ENCODE peak calls at places on chromosomes 3 and 15, in nine cellular contexts. One of them, this sample, is unnamed.

GRCh38 chr3:121232309-121233225 is 313.2 kb downstream of the POLQ start:
- DNase-seq in amygdala: no peak
- DNase-seq in CD8-positive, alpha-beta T cell: no peak
- DNase-seq in stimulated activated CD4-positive, alpha-beta T cell treated with anti-CD3 and anti-CD28 coated beads, Interleukin-12 subunit alpha, Interleukin-12 subunit beta, amount 100 ng/mL, for 24 hours: no peak
- DNase-seq in iris pigment epithelial cell: no peak
- DNase-seq in EH: no peak
- DNase-seq in stomach: no peak
- DNase-seq in lower lobe of right lung: no peak
- DNase-seq in activated naive CD8-positive, alpha-beta T cell treated with anti-CD3 and anti-CD28 coated beads, Interleukin-2, amount 50 U/mL, for 24 hours: no peak
- DNase-seq in this sample: no peak

GRCh38 chr15:86162172-86162591 is 82.5 kb downstream of the AGBL1 start:
- DNase-seq in activated naive CD8-positive, alpha-beta T cell treated with anti-CD3 and anti-CD28 coated beads, Interleukin-2, amount 50 U/mL, for 24 hours: no peak
- DNase-seq in amygdala: no peak
- DNase-seq in EH: no peak
- DNase-seq in stomach: no peak
- DNase-seq in stimulated activated CD4-positive, alpha-beta T cell treated with anti-CD3 and anti-CD28 coated beads, Interleukin-12 subunit alpha, Interleukin-12 subunit beta, amount 100 ng/mL, for 24 hours: no peak
- DNase-seq in CD8-positive, alpha-beta T cell: no peak
- DNase-seq in iris pigment epithelial cell: no peak
- DNase-seq in lower lobe of right lung: no peak
- DNase-seq in this sample: no peak

GRCh38 chr15:93942140-93942808 is 289.1 kb upstream of the MCTP2 start:
- DNase-seq in iris pigment epithelial cell: no peak
- DNase-seq in amygdala: no peak
- DNase-seq in stimulated activated CD4-positive, alpha-beta T cell treated with anti-CD3 and anti-CD28 coated beads, Interleukin-12 subunit alpha, Interleukin-12 subunit beta, amount 100 ng/mL, for 24 hours: no peak
- DNase-seq in stomach: no peak
- DNase-seq in lower lobe of right lung: no peak
- DNase-seq in CD8-positive, alpha-beta T cell: no peak
- DNase-seq in activated naive CD8-positive, alpha-beta T cell treated with anti-CD3 and anti-CD28 coated beads, Interleukin-2, amount 50 U/mL, for 24 hours: no peak
- DNase-seq in EH: no peak
- DNase-seq in this sample: no peak

GRCh38 chr3:133887951-133888703 is 7.6 kb downstream of the RAB6B start:
- DNase-seq in CD8-positive, alpha-beta T cell: no peak
- DNase-seq in amygdala: no peak
- DNase-seq in activated naive CD8-positive, alpha-beta T cell treated with anti-CD3 and anti-CD28 coated beads, Interleukin-2, amount 50 U/mL, for 24 hours: no peak
- DNase-seq in stomach: peak
- DNase-seq in lower lobe of right lung: peak
- DNase-seq in stimulated activated CD4-positive, alpha-beta T cell treated with anti-CD3 and anti-CD28 coated beads, Interleukin-12 subunit alpha, Interleukin-12 subunit beta, amount 100 ng/mL, for 24 hours: no peak
- DNase-seq in EH: no peak
- DNase-seq in iris pigment epithelial cell: peak
- DNase-seq in this sample: no peak

GRCh38 chr3:179116816-179117215 is 31.3 kb upstream of the PIK3CA start:
- DNase-seq in activated naive CD8-positive, alpha-beta T cell treated with anti-CD3 and anti-CD28 coated beads, Interleukin-2, amount 50 U/mL, for 24 hours: no peak
- DNase-seq in stomach: no peak
- DNase-seq in iris pigment epithelial cell: no peak
- DNase-seq in EH: no peak
- DNase-seq in lower lobe of right lung: no peak
- DNase-seq in stimulated activated CD4-positive, alpha-beta T cell treated with anti-CD3 and anti-CD28 coated beads, Interleukin-12 subunit alpha, Interleukin-12 subunit beta, amount 100 ng/mL, for 24 hours: no peak
- DNase-seq in CD8-positive, alpha-beta T cell: no peak
- DNase-seq in amygdala: no peak
- DNase-seq in this sample: no peak

GRCh38 chr15:67550522-67550921 is 8.0 kb downstream of the MAP2K5 start:
- DNase-seq in EH: peak
- DNase-seq in iris pigment epithelial cell: peak
- DNase-seq in CD8-positive, alpha-beta T cell: no peak
- DNase-seq in stimulated activated CD4-positive, alpha-beta T cell treated with anti-CD3 and anti-CD28 coated beads, Interleukin-12 subunit alpha, Interleukin-12 subunit beta, amount 100 ng/mL, for 24 hours: no peak
- DNase-seq in lower lobe of right lung: no peak
- DNase-seq in amygdala: no peak
- DNase-seq in stomach: no peak
- DNase-seq in activated naive CD8-positive, alpha-beta T cell treated with anti-CD3 and anti-CD28 coated beads, Interleukin-2, amount 50 U/mL, for 24 hours: no peak
- DNase-seq in this sample: no peak

GRCh38 chr3:192422321-192422997 is 304.9 kb downstream of the FGF12 start:
- DNase-seq in CD8-positive, alpha-beta T cell: no peak
- DNase-seq in stomach: no peak
- DNase-seq in lower lobe of right lung: no peak
- DNase-seq in activated naive CD8-positive, alpha-beta T cell treated with anti-CD3 and anti-CD28 coated beads, Interleukin-2, amount 50 U/mL, for 24 hours: no peak
- DNase-seq in amygdala: no peak
- DNase-seq in stimulated activated CD4-positive, alpha-beta T cell treated with anti-CD3 and anti-CD28 coated beads, Interleukin-12 subunit alpha, Interleukin-12 subunit beta, amount 100 ng/mL, for 24 hours: no peak
- DNase-seq in EH: peak
- DNase-seq in iris pigment epithelial cell: peak
- DNase-seq in this sample: no peak

GRCh38 chr3:78139166-78139565 is 1099.3 kb downstream of the ROBO2 start:
- DNase-seq in amygdala: no peak
- DNase-seq in stimulated activated CD4-positive, alpha-beta T cell treated with anti-CD3 and anti-CD28 coated beads, Interleukin-12 subunit alpha, Interleukin-12 subunit beta, amount 100 ng/mL, for 24 hours: no peak
- DNase-seq in lower lobe of right lung: no peak
- DNase-seq in stomach: no peak
- DNase-seq in EH: peak
- DNase-seq in iris pigment epithelial cell: peak
- DNase-seq in CD8-positive, alpha-beta T cell: no peak
- DNase-seq in activated naive CD8-positive, alpha-beta T cell treated with anti-CD3 and anti-CD28 coated beads, Interleukin-2, amount 50 U/mL, for 24 hours: no peak
- DNase-seq in this sample: no peak

GRCh38 chr15:76636059-76636458 is 269.1 kb downstream of the SCAPER start:
- DNase-seq in stimulated activated CD4-positive, alpha-beta T cell treated with anti-CD3 and anti-CD28 coated beads, Interleukin-12 subunit alpha, Interleukin-12 subunit beta, amount 100 ng/mL, for 24 hours: no peak
- DNase-seq in stomach: no peak
- DNase-seq in lower lobe of right lung: no peak
- DNase-seq in amygdala: no peak
- DNase-seq in EH: peak
- DNase-seq in CD8-positive, alpha-beta T cell: no peak
- DNase-seq in activated naive CD8-positive, alpha-beta T cell treated with anti-CD3 and anti-CD28 coated beads, Interleukin-2, amount 50 U/mL, for 24 hours: no peak
- DNase-seq in iris pigment epithelial cell: peak
- DNase-seq in this sample: no peak

GRCh38 chr15:66035901-66036300 is 166.6 kb downstream of the RAB11A start:
- DNase-seq in stimulated activated CD4-positive, alpha-beta T cell treated with anti-CD3 and anti-CD28 coated beads, Interleukin-12 subunit alpha, Interleukin-12 subunit beta, amount 100 ng/mL, for 24 hours: no peak
- DNase-seq in lower lobe of right lung: no peak
- DNase-seq in CD8-positive, alpha-beta T cell: no peak
- DNase-seq in activated naive CD8-positive, alpha-beta T cell treated with anti-CD3 and anti-CD28 coated beads, Interleukin-2, amount 50 U/mL, for 24 hours: no peak
- DNase-seq in amygdala: no peak
- DNase-seq in EH: no peak
- DNase-seq in stomach: no peak
- DNase-seq in iris pigment epithelial cell: no peak
- DNase-seq in this sample: no peak

GRCh38 chr3:134161817-134162396 is 88.8 kb downstream of the RYK start:
- DNase-seq in activated naive CD8-positive, alpha-beta T cell treated with anti-CD3 and anti-CD28 coated beads, Interleukin-2, amount 50 U/mL, for 24 hours: no peak
- DNase-seq in stomach: no peak
- DNase-seq in CD8-positive, alpha-beta T cell: no peak
- DNase-seq in iris pigment epithelial cell: no peak
- DNase-seq in amygdala: no peak
- DNase-seq in lower lobe of right lung: no peak
- DNase-seq in EH: peak
- DNase-seq in stimulated activated CD4-positive, alpha-beta T cell treated with anti-CD3 and anti-CD28 coated beads, Interleukin-12 subunit alpha, Interleukin-12 subunit beta, amount 100 ng/mL, for 24 hours: no peak
- DNase-seq in this sample: no peak

GRCh38 chr3:129121016-129121791 is 400 bp downstream of the RAB43 start:
- DNase-seq in activated naive CD8-positive, alpha-beta T cell treated with anti-CD3 and anti-CD28 coated beads, Interleukin-2, amount 50 U/mL, for 24 hours: no peak
- DNase-seq in lower lobe of right lung: peak
- DNase-seq in iris pigment epithelial cell: peak
- DNase-seq in stimulated activated CD4-positive, alpha-beta T cell treated with anti-CD3 and anti-CD28 coated beads, Interleukin-12 subunit alpha, Interleukin-12 subunit beta, amount 100 ng/mL, for 24 hours: no peak
- DNase-seq in stomach: peak
- DNase-seq in amygdala: no peak
- DNase-seq in EH: no peak
- DNase-seq in CD8-positive, alpha-beta T cell: no peak
- DNase-seq in this sample: no peak

GRCh38 chr3:119524931-119525662 is 26.8 kb downstream of the TIMMDC1 start:
- DNase-seq in stomach: no peak
- DNase-seq in CD8-positive, alpha-beta T cell: no peak
- DNase-seq in lower lobe of right lung: no peak
- DNase-seq in EH: peak
- DNase-seq in activated naive CD8-positive, alpha-beta T cell treated with anti-CD3 and anti-CD28 coated beads, Interleukin-2, amount 50 U/mL, for 24 hours: no peak
- DNase-seq in iris pigment epithelial cell: peak
- DNase-seq in amygdala: no peak
- DNase-seq in stimulated activated CD4-positive, alpha-beta T cell treated with anti-CD3 and anti-CD28 coated beads, Interleukin-12 subunit alpha, Interleukin-12 subunit beta, amount 100 ng/mL, for 24 hours: no peak
- DNase-seq in this sample: no peak

GRCh38 chr3:63824309-63824708 is 5.2 kb downstream of the C3orf49 start:
- DNase-seq in CD8-positive, alpha-beta T cell: no peak
- DNase-seq in stimulated activated CD4-positive, alpha-beta T cell treated with anti-CD3 and anti-CD28 coated beads, Interleukin-12 subunit alpha, Interleukin-12 subunit beta, amount 100 ng/mL, for 24 hours: no peak
- DNase-seq in stomach: no peak
- DNase-seq in amygdala: no peak
- DNase-seq in activated naive CD8-positive, alpha-beta T cell treated with anti-CD3 and anti-CD28 coated beads, Interleukin-2, amount 50 U/mL, for 24 hours: no peak
- DNase-seq in iris pigment epithelial cell: peak
- DNase-seq in lower lobe of right lung: no peak
- DNase-seq in EH: peak
- DNase-seq in this sample: no peak

GRCh38 chr3:188319569-188319968 is 165.6 kb downstream of the LPP start:
- DNase-seq in stomach: no peak
- DNase-seq in lower lobe of right lung: no peak
- DNase-seq in activated naive CD8-positive, alpha-beta T cell treated with anti-CD3 and anti-CD28 coated beads, Interleukin-2, amount 50 U/mL, for 24 hours: no peak
- DNase-seq in CD8-positive, alpha-beta T cell: no peak
- DNase-seq in EH: peak
- DNase-seq in amygdala: no peak
- DNase-seq in iris pigment epithelial cell: no peak
- DNase-seq in stimulated activated CD4-positive, alpha-beta T cell treated with anti-CD3 and anti-CD28 coated beads, Interleukin-12 subunit alpha, Interleukin-12 subunit beta, amount 100 ng/mL, for 24 hours: no peak
- DNase-seq in this sample: no peak